ENCODE peak calls at places on chromosomes 4 and X, in nine cellular contexts. K is fibroblast of lung; C is left ventricle myocardium inferior; L is CD4-positive, alpha-beta T cell; X is T-cell; F is stimulated activated CD8-positive, alpha-beta memory T cell treated with anti-CD3 and anti-CD28 coated beads, Interleukin-4, amount 100 ng/mL, for 48 hours; M is GM23248; O is BE2C; V is AG08396. E is an unnamed sample.

GRCh38 chr4:25441519-25442117 is 64.6 kb downstream of the ANAPC4 start:
- DNase-seq in K (peak; percentile 50), C (peak; percentile 24), L (no peak), X (no peak), F (peak; percentile 42), M (peak; percentile 75), O (peak; percentile 41), V (peak; percentile 46), E (peak; percentile 58)

GRCh38 chrX:78708171-78708570 is 39.3 kb upstream of the LPAR4 start:
- DNase-seq in K (peak; percentile 38), C (no peak), L (no peak), X (no peak), F (no peak), M (peak; percentile 57), O (no peak), V (peak; percentile 29), E (peak; percentile 43)

GRCh38 chr4:77989986-77990385 is 67.1 kb upstream of the FRAS1 start:
- DNase-seq in K (no peak), C (no peak), L (no peak), X (no peak), F (no peak), M (no peak), O (no peak), V (no peak), E (no peak)

GRCh38 chrX:39012561-39013209 is 211.4 kb downstream of the MID1IP1 start:
- DNase-seq in K (peak; percentile 63), C (no peak), L (no peak), X (no peak), F (no peak), M (peak; percentile 60), O (no peak), V (no peak), E (no peak)

GRCh38 chr4:3375688-3376087 is 66.1 kb upstream of the HGFAC start:
- DNase-seq in K (peak; percentile 75), C (no peak), L (no peak), X (no peak), F (no peak), M (peak; percentile 97), O (peak; percentile 50), V (no peak), E (peak; percentile 97)

GRCh38 chr4:5774416-5775056 is 63.5 kb downstream of the EVC start:
- DNase-seq in K (no peak), C (no peak), L (no peak), X (no peak), F (no peak), M (no peak), O (no peak), V (no peak), E (no peak)

GRCh38 chrX:118360429-118361125 is 14.7 kb downstream of the WDR44 start:
- DNase-seq in K (peak; percentile 65), C (no peak), L (no peak), X (no peak), F (no peak), M (peak; percentile 56), O (no peak), V (no peak), E (no peak)

GRCh38 chrX:2406891-2407518 is 93.8 kb downstream of the DHRSX start:
- DNase-seq in K (no peak), C (no peak), L (no peak), X (no peak), F (no peak), M (no peak), O (no peak), V (no peak), E (no peak)

GRCh38 chr4:93730251-93730650 is 98.3 kb upstream of the ATOH1 start:
- DNase-seq in K (no peak), C (no peak), L (no peak), X (no peak), F (no peak), M (no peak), O (no peak), V (no peak), E (no peak)

E was measured in myocyte.